ENCODE peak calls at places on chromosomes 16 and 17, in six cellular contexts. One of them, this sample, is unnamed. For H3K4me1, the result is how much of the 10 kb centered on the place peaks cover.

GRCh38 chr16:75218256-75219076 is at the start of gene CTRB1:
- DNase-seq in heart left ventricle: no peak
- DNase-seq in GM23338: no peak
- DNase-seq in ascending aorta: no peak
- DNase-seq in thyroid gland: no peak
- DNase-seq in pancreas: peak
- DNase-seq in this sample: no peak

GRCh38 chr17:11644265-11645212 is 46.3 kb downstream of the DNAH9 start:
- DNase-seq in heart left ventricle: peak
- DNase-seq in GM23338: peak
- DNase-seq in ascending aorta: no peak
- DNase-seq in thyroid gland: peak
- DNase-seq in pancreas: peak
- DNase-seq in this sample: peak

GRCh38 chr16:12541672-12542071 is 262.0 kb downstream of the CPPED1 start:
- DNase-seq in heart left ventricle: no peak
- DNase-seq in GM23338: no peak
- DNase-seq in ascending aorta: no peak
- DNase-seq in thyroid gland: no peak
- DNase-seq in pancreas: no peak
- DNase-seq in this sample: no peak

GRCh38 chr16:17396762-17397498 is 73.8 kb downstream of the XYLT1 start:
- DNase-seq in heart left ventricle: peak
- DNase-seq in GM23338: no peak
- DNase-seq in ascending aorta: no peak
- DNase-seq in thyroid gland: peak
- DNase-seq in pancreas: peak
- DNase-seq in this sample: peak

GRCh38 chr17:7885357-7886226 is 3.0 kb upstream of the CHD3 start:
- DNase-seq in heart left ventricle: peak
- DNase-seq in GM23338: peak
- DNase-seq in ascending aorta: peak
- DNase-seq in thyroid gland: peak
- DNase-seq in pancreas: peak
- DNase-seq in this sample: peak

GRCh38 chr17:69802045-69802740 is 272.8 kb upstream of the KCNJ16 start:
- DNase-seq in heart left ventricle: peak
- DNase-seq in GM23338: no peak
- DNase-seq in ascending aorta: no peak
- DNase-seq in thyroid gland: no peak
- DNase-seq in pancreas: no peak
- DNase-seq in this sample: no peak

GRCh38 chr17:44901323-44901965 is 2.2 kb upstream of the EFTUD2 start:
- DNase-seq in heart left ventricle: no peak
- DNase-seq in GM23338: no peak
- DNase-seq in ascending aorta: no peak
- DNase-seq in thyroid gland: no peak
- DNase-seq in pancreas: no peak
- DNase-seq in this sample: no peak

GRCh38 chr17:48457080-48457836 is 27.2 kb upstream of the SKAP1 start:
- DNase-seq in heart left ventricle: peak
- DNase-seq in GM23338: peak
- DNase-seq in ascending aorta: peak
- DNase-seq in thyroid gland: peak
- DNase-seq in pancreas: peak
- DNase-seq in this sample: peak

GRCh38 chr17:64329571-64329970 is 61.1 kb downstream of the PECAM1 start:
- DNase-seq in heart left ventricle: peak
- DNase-seq in GM23338: no peak
- DNase-seq in ascending aorta: no peak
- DNase-seq in thyroid gland: no peak
- DNase-seq in pancreas: no peak
- DNase-seq in this sample: no peak

GRCh38 chr16:85975421-85976100 is 76.6 kb downstream of the IRF8 start:
- DNase-seq in heart left ventricle: no peak
- DNase-seq in GM23338: peak
- DNase-seq in ascending aorta: no peak
- DNase-seq in thyroid gland: no peak
- DNase-seq in pancreas: no peak
- DNase-seq in this sample: no peak

GRCh38 chr16:10616744-10617640 is 36.6 kb upstream of the EMP2 start:
- DNase-seq in heart left ventricle: peak
- DNase-seq in GM23338: peak
- DNase-seq in ascending aorta: no peak
- DNase-seq in thyroid gland: peak
- DNase-seq in pancreas: no peak
- DNase-seq in this sample: peak

GRCh38 chr16:14106457-14106856 is 35.3 kb downstream of the MRTFB start:
- DNase-seq in heart left ventricle: no peak
- DNase-seq in GM23338: no peak
- DNase-seq in ascending aorta: no peak
- DNase-seq in thyroid gland: no peak
- DNase-seq in pancreas: no peak
- DNase-seq in this sample: no peak

GRCh38 chr17:28944862-28945741 is 6.2 kb downstream of the PHF12 start:
- DNase-seq in heart left ventricle: no peak
- DNase-seq in GM23338: no peak
- DNase-seq in ascending aorta: no peak
- DNase-seq in thyroid gland: no peak
- DNase-seq in pancreas: no peak
- DNase-seq in this sample: no peak

GRCh38 chr16:46607529-46607928 is 13.7 kb downstream of the SHCBP1 start:
- DNase-seq in heart left ventricle: no peak
- DNase-seq in GM23338: peak
- DNase-seq in ascending aorta: no peak
- DNase-seq in thyroid gland: no peak
- DNase-seq in pancreas: no peak
- DNase-seq in this sample: no peak

GRCh38 chr17:74738051-74738996 is 1.3 kb downstream of the RAB37 start:
- DNase-seq in heart left ventricle: peak
- DNase-seq in GM23338: no peak
- DNase-seq in ascending aorta: no peak
- DNase-seq in thyroid gland: no peak
- DNase-seq in pancreas: no peak
- DNase-seq in this sample: no peak

GRCh38 chr16:31352344-31353115 is 2.4 kb upstream of the ITGAX start:
- DNase-seq in heart left ventricle: no peak
- DNase-seq in GM23338: no peak
- DNase-seq in ascending aorta: no peak
- DNase-seq in thyroid gland: no peak
- DNase-seq in pancreas: no peak
- DNase-seq in this sample: no peak

GRCh38 chr16:85517780-85518179 is 95.3 kb upstream of the GSE1 start:
- DNase-seq in heart left ventricle: no peak
- DNase-seq in GM23338: no peak
- DNase-seq in ascending aorta: no peak
- DNase-seq in thyroid gland: no peak
- DNase-seq in pancreas: no peak
- DNase-seq in this sample: no peak

GRCh38 chr16:82344157-82344556 is 174.1 kb upstream of the MPHOSPH6 start:
- DNase-seq in heart left ventricle: no peak
- DNase-seq in GM23338: peak
- DNase-seq in ascending aorta: no peak
- DNase-seq in thyroid gland: no peak
- DNase-seq in pancreas: no peak
- DNase-seq in this sample: no peak

GRCh38 chr17:77670125-77670524 is 288.4 kb upstream of the TNRC6C start:
- DNase-seq in heart left ventricle: no peak
- DNase-seq in GM23338: no peak
- DNase-seq in ascending aorta: no peak
- DNase-seq in thyroid gland: no peak
- DNase-seq in pancreas: no peak
- DNase-seq in this sample: no peak

GRCh38 chr16:15055141-15056053 is 477 bp downstream of the NTAN1 start:
- DNase-seq in heart left ventricle: peak
- DNase-seq in GM23338: peak
- DNase-seq in ascending aorta: no peak
- DNase-seq in thyroid gland: no peak
- DNase-seq in pancreas: peak
- DNase-seq in this sample: peak

GRCh38 chr17:60142872-60143499 is 6.8 kb upstream of the CA4 start:
- DNase-seq in heart left ventricle: peak
- DNase-seq in GM23338: peak
- DNase-seq in ascending aorta: peak
- DNase-seq in thyroid gland: peak
- DNase-seq in pancreas: peak
- DNase-seq in this sample: peak

GRCh38 chr17:68103148-68103547 is 67.6 kb downstream of the KPNA2 start:
- DNase-seq in heart left ventricle: no peak
- DNase-seq in GM23338: no peak
- DNase-seq in ascending aorta: no peak
- DNase-seq in thyroid gland: no peak
- DNase-seq in pancreas: no peak
- DNase-seq in this sample: no peak

GRCh38 chr17:3712811-3713463 is 10.8 kb upstream of the HASPIN start:
- DNase-seq in heart left ventricle: no peak
- DNase-seq in GM23338: no peak
- DNase-seq in ascending aorta: no peak
- DNase-seq in thyroid gland: no peak
- DNase-seq in pancreas: no peak
- DNase-seq in this sample: no peak

GRCh38 chr16:50302472-50303005 is 36.2 kb downstream of the ADCY7 start:
- DNase-seq in heart left ventricle: no peak
- DNase-seq in GM23338: no peak
- DNase-seq in ascending aorta: peak
- DNase-seq in thyroid gland: peak
- DNase-seq in pancreas: no peak
- DNase-seq in this sample: peak

GRCh38 chr17:57923182-57923872 is 31.9 kb downstream of the CUEDC1 start:
- DNase-seq in heart left ventricle: no peak
- DNase-seq in GM23338: no peak
- DNase-seq in ascending aorta: no peak
- DNase-seq in thyroid gland: no peak
- DNase-seq in pancreas: no peak
- DNase-seq in this sample: no peak

GRCh38 chr17:57926723-57927047 is 28.5 kb downstream of the CUEDC1 start:
- DNase-seq in heart left ventricle: no peak
- DNase-seq in GM23338: no peak
- DNase-seq in ascending aorta: no peak
- DNase-seq in thyroid gland: no peak
- DNase-seq in pancreas: no peak
- DNase-seq in this sample: no peak

GRCh38 chr17:57927048-57927723 is 28.0 kb downstream of the CUEDC1 start:
- DNase-seq in heart left ventricle: peak
- DNase-seq in GM23338: peak
- DNase-seq in ascending aorta: no peak
- DNase-seq in thyroid gland: peak
- DNase-seq in pancreas: no peak
- DNase-seq in this sample: no peak

GRCh38 chr17:57924677-57925076 is 30.5 kb downstream of the CUEDC1 start:
- DNase-seq in heart left ventricle: peak
- DNase-seq in GM23338: no peak
- DNase-seq in ascending aorta: no peak
- DNase-seq in thyroid gland: peak
- DNase-seq in pancreas: no peak
- DNase-seq in this sample: no peak

GRCh38 chr17:57925361-57925990 is 29.7 kb downstream of the CUEDC1 start:
- DNase-seq in heart left ventricle: no peak
- DNase-seq in GM23338: no peak
- DNase-seq in ascending aorta: no peak
- DNase-seq in thyroid gland: peak
- DNase-seq in pancreas: no peak
- DNase-seq in this sample: no peak
- H3K4me1 ChIP-seq in heart left ventricle: half or more
- H3K4me1 ChIP-seq in GM23338: under half
- H3K4me1 ChIP-seq in ascending aorta: under half
- H3K4me1 ChIP-seq in thyroid gland: under half
- H3K4me1 ChIP-seq in pancreas: under half
- H3K4me1 ChIP-seq in this sample: under half

GRCh38 chr16:89316701-89317100 is 99.2 kb downstream of the ZNF778 start:
- DNase-seq in heart left ventricle: no peak
- DNase-seq in GM23338: no peak
- DNase-seq in ascending aorta: no peak
- DNase-seq in thyroid gland: no peak
- DNase-seq in pancreas: no peak
- DNase-seq in this sample: no peak

GRCh38 chr16:89314858-89315257 is 97.4 kb downstream of the ZNF778 start:
- DNase-seq in heart left ventricle: no peak
- DNase-seq in GM23338: no peak
- DNase-seq in ascending aorta: no peak
- DNase-seq in thyroid gland: no peak
- DNase-seq in pancreas: no peak
- DNase-seq in this sample: no peak

GRCh38 chr16:89315791-89316581 is 98.5 kb downstream of the ZNF778 start:
- DNase-seq in heart left ventricle: peak
- DNase-seq in GM23338: no peak
- DNase-seq in ascending aorta: no peak
- DNase-seq in thyroid gland: peak
- DNase-seq in pancreas: no peak
- DNase-seq in this sample: peak

GRCh38 chr16:89314357-89314756 is 96.9 kb downstream of the ZNF778 start:
- DNase-seq in heart left ventricle: no peak
- DNase-seq in GM23338: no peak
- DNase-seq in ascending aorta: no peak
- DNase-seq in thyroid gland: no peak
- DNase-seq in pancreas: no peak
- DNase-seq in this sample: no peak

GRCh38 chr16:89315271-89315670 is 97.8 kb downstream of the ZNF778 start:
- DNase-seq in heart left ventricle: peak
- DNase-seq in GM23338: no peak
- DNase-seq in ascending aorta: no peak
- DNase-seq in thyroid gland: no peak
- DNase-seq in pancreas: no peak
- DNase-seq in this sample: no peak
- H3K4me1 ChIP-seq in heart left ventricle: half or more
- H3K4me1 ChIP-seq in GM23338: under half
- H3K4me1 ChIP-seq in ascending aorta: under half
- H3K4me1 ChIP-seq in thyroid gland: under half
- H3K4me1 ChIP-seq in pancreas: under half
- H3K4me1 ChIP-seq in this sample: under half

GRCh38 chr16:8944113-8944765 is 19.5 kb downstream of the USP7 start:
- DNase-seq in heart left ventricle: no peak
- DNase-seq in GM23338: no peak
- DNase-seq in ascending aorta: no peak
- DNase-seq in thyroid gland: no peak
- DNase-seq in pancreas: no peak
- DNase-seq in this sample: no peak
- H3K4me1 ChIP-seq in heart left ventricle: half or more
- H3K4me1 ChIP-seq in GM23338: half or more
- H3K4me1 ChIP-seq in ascending aorta: under half
- H3K4me1 ChIP-seq in thyroid gland: under half
- H3K4me1 ChIP-seq in pancreas: under half
- H3K4me1 ChIP-seq in this sample: under half

GRCh38 chr17:38885728-38886642 is 16.1 kb downstream of the LASP1 start:
- DNase-seq in heart left ventricle: no peak
- DNase-seq in GM23338: peak
- DNase-seq in ascending aorta: no peak
- DNase-seq in thyroid gland: peak
- DNase-seq in pancreas: no peak
- DNase-seq in this sample: peak
- H3K4me1 ChIP-seq in heart left ventricle: half or more
- H3K4me1 ChIP-seq in GM23338: half or more
- H3K4me1 ChIP-seq in ascending aorta: half or more
- H3K4me1 ChIP-seq in thyroid gland: under half
- H3K4me1 ChIP-seq in pancreas: under half
- H3K4me1 ChIP-seq in this sample: under half

DNA sequence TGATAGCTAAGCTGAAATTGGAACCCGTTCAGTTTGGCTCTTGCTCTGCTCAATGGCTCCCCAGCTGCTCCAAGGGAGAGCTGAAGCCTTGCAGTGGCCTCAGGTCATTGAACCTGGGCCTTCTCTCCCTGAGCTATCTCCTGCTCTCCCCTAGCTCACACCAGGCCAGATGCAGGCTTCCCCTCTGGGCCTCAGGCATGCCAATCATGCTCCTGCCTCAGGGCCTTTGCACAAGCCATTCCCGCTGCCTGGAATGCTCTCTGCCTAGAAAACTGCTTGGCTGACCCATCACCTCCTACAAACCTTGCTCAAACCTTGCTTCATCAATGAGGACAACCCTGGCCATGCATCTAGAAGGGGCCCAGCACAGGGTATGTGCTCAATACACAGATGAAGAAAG is 16.7 kb upstream of the KRTAP17-1 start:
- DNase-seq in heart left ventricle: no peak
- DNase-seq in GM23338: no peak
- DNase-seq in ascending aorta: no peak
- DNase-seq in thyroid gland: no peak
- DNase-seq in pancreas: no peak
- DNase-seq in this sample: no peak
- H3K4me1 ChIP-seq in heart left ventricle: under half
- H3K4me1 ChIP-seq in GM23338: under half
- H3K4me1 ChIP-seq in ascending aorta: under half
- H3K4me1 ChIP-seq in thyroid gland: under half
- H3K4me1 ChIP-seq in pancreas: under half
- H3K4me1 ChIP-seq in this sample: under half